ENCODE peak calls at places on chromosomes 6 and 20, in nine cellular contexts. T, M, W, Q, E, C, G, U and A are unnamed samples.

GRCh38 chr20:8144282-8145245 is 12.5 kb downstream of the PLCB1 start:
- DNase-seq in E (peak), U (no peak), G (no peak), T (peak), M (no peak), Q (peak), C (no peak), W (no peak), A (no peak)

GRCh38 chr6:108921547-108922331 is 73.5 kb downstream of the ARMC2 start:
- DNase-seq in E (no peak), W (no peak), U (no peak), C (no peak), G (no peak), M (no peak), T (peak), Q (no peak), A (no peak)

GRCh38 chr20:41678799-41679198 is 60.6 kb upstream of the CHD6 start:
- DNase-seq in M (no peak), G (no peak), C (no peak), Q (no peak), W (no peak), U (no peak), T (no peak), E (no peak), A (no peak)

GRCh38 chr6:46772754-46773153 is 20.4 kb upstream of the MEP1A start:
- DNase-seq in E (no peak), G (no peak), C (no peak), M (no peak), T (no peak), U (no peak), W (no peak), Q (no peak), A (no peak)

GRCh38 chr6:33112148-33112547 is 36.4 kb downstream of the HLA-DPB1 start:
- DNase-seq in Q (peak), E (no peak), G (no peak), C (peak), W (peak), U (no peak), T (no peak), M (no peak), A (no peak)

GRCh38 chr6:47478233-47479155 is 905 bp downstream of the CD2AP start:
- DNase-seq in U (no peak), C (no peak), E (peak), M (no peak), G (no peak), W (no peak), Q (peak), T (no peak), A (no peak)

GRCh38 chr6:29981211-29981812 is 39.0 kb downstream of the HLA-A start:
- DNase-seq in G (no peak), E (no peak), C (no peak), T (no peak), W (no peak), U (no peak), Q (no peak), M (no peak), A (no peak)

GRCh38 chr6:131288214-131288613 is 152.9 kb downstream of the AKAP7 start:
- DNase-seq in C (no peak), E (no peak), G (no peak), W (no peak), Q (no peak), U (no peak), M (no peak), T (no peak), A (no peak)

GRCh38 chr6:106974999-106975698 is 620 bp upstream of the CD24 start:
- DNase-seq in E (peak), M (no peak), W (peak), G (peak), T (no peak), C (no peak), Q (peak), U (peak), A (peak)

GRCh38 chr20:7155282-7155681 is 387.8 kb downstream of the BMP2 start:
- DNase-seq in Q (no peak), T (no peak), G (no peak), U (no peak), E (no peak), M (no peak), C (no peak), W (no peak), A (no peak)

GRCh38 chr6:158644227-158645063 is at the start of gene DYNLT1:
- DNase-seq in C (no peak), Q (peak), E (peak), U (peak), G (peak), M (peak), T (peak), W (peak), A (peak)

GRCh38 chr6:150456902-150457643 is 88.3 kb downstream of the IYD start:
- DNase-seq in E (no peak), M (no peak), G (no peak), U (no peak), W (no peak), C (no peak), T (no peak), Q (no peak), A (no peak)

GRCh38 chr6:37826188-37826587 is 6.7 kb downstream of the ZFAND3 start:
- DNase-seq in E (no peak), W (no peak), Q (no peak), T (no peak), C (no peak), U (no peak), G (no peak), M (no peak), A (no peak)

GRCh38 chr20:64107736-64108457 is 532 bp upstream of the NPBWR2 start:
- DNase-seq in T (no peak), M (no peak), U (no peak), C (no peak), E (peak), G (no peak), Q (peak), W (no peak), A (peak)

GRCh38 chr6:53959717-53960116 is 151.5 kb upstream of the MLIP start:
- DNase-seq in E (no peak), U (no peak), G (no peak), W (no peak), T (no peak), M (no peak), Q (no peak), C (no peak), A (no peak)

GRCh38 chr20:8557711-8558110 is 425.6 kb downstream of the PLCB1 start:
- DNase-seq in C (no peak), G (no peak), M (no peak), Q (no peak), T (peak), W (no peak), E (no peak), U (no peak), A (no peak)

GRCh38 chr6:90464507-90464906 is 122.4 kb downstream of the MAP3K7 start:
- DNase-seq in G (no peak), W (no peak), E (no peak), U (no peak), T (no peak), Q (no peak), M (no peak), C (no peak), A (no peak)

GRCh38 chr6:140923048-140923447 is 1209.7 kb upstream of the GJE1 start:
- DNase-seq in E (no peak), U (no peak), G (no peak), W (no peak), T (no peak), Q (no peak), C (no peak), M (no peak), A (no peak)

GRCh38 chr20:3749689-3750639 is 17.5 kb downstream of the HSPA12B start:
- DNase-seq in W (peak), E (peak), T (no peak), G (peak), C (no peak), Q (peak), U (no peak), M (no peak), A (no peak)

GRCh38 chr6:151294561-151295101 is 54.9 kb downstream of the AKAP12 start:
- DNase-seq in U (no peak), W (no peak), Q (no peak), M (no peak), C (no peak), G (no peak), T (no peak), E (no peak), A (no peak)

GRCh38 chr20:36217226-36217625 is 19.1 kb upstream of the AAR2 start:
- DNase-seq in G (peak), U (no peak), M (no peak), C (no peak), E (no peak), T (no peak), W (no peak), Q (peak), A (no peak)

GRCh38 chr6:86030875-86031274 is 388.2 kb upstream of the SYNCRIP start:
- DNase-seq in W (no peak), Q (no peak), C (no peak), G (no peak), M (no peak), U (no peak), E (no peak), T (no peak), A (no peak)

GRCh38 chr6:106181664-106182418 is 95.7 kb downstream of the PRDM1 start:
- DNase-seq in E (no peak), C (no peak), G (peak), Q (no peak), T (no peak), M (no peak), W (peak), U (no peak), A (no peak)

GRCh38 chr20:49280463-49281058 is 2.7 kb upstream of the ZNFX1 start:
- DNase-seq in Q (no peak), T (no peak), G (no peak), U (no peak), E (no peak), M (no peak), C (no peak), W (no peak), A (no peak)

GRCh38 chr20:48010623-48011022 is 225.3 kb upstream of the SULF2 start:
- DNase-seq in T (no peak), Q (no peak), M (no peak), W (no peak), E (no peak), G (no peak), U (no peak), C (no peak), A (no peak)

GRCh38 chr20:48008850-48009535 is 223.7 kb upstream of the SULF2 start:
- DNase-seq in W (no peak), Q (no peak), T (no peak), U (no peak), E (no peak), M (no peak), C (no peak), G (no peak), A (no peak)

GRCh38 chr20:48015136-48015925 is 230.1 kb upstream of the SULF2 start:
- DNase-seq in G (no peak), Q (no peak), U (no peak), E (no peak), T (peak), M (no peak), C (no peak), W (no peak), A (no peak)

GRCh38 chr20:48011025-48011424 is 225.7 kb upstream of the SULF2 start:
- DNase-seq in W (no peak), E (no peak), G (no peak), T (no peak), Q (no peak), U (no peak), M (no peak), C (no peak), A (no peak)

DNA sequence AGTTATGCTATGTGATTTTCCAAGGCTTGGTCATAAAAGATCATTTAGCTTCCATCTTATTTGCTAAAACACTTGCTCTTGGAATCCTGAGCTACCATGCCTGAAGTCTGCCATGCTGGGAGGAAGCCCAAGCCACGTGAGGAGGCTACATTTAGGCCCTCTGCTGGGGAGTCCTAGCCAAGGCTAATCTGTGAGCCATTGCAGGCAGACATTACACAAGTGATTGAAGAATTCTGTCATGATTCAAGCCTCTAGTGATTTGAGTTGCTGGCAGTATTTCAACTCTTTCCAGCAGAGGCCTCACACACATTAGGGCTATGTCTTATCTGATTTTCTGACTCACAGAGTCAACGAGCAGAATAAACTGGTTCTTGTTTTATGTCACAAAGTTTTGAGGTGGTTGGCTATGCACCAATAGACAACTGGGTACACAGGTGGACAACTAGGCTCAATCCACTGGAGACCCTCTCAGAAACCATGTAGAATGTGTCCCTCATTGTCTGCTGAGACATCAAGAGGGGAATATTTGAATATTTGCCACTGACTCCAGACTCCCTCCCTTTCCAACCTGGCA is 227.2 kb upstream of the SULF2 start:
- DNase-seq in C (peak), M (no peak), Q (no peak), G (peak), U (no peak), T (no peak), E (no peak), W (no peak), A (no peak)
- TF ChIP-seq CTCF in C (peak), M (no peak), Q (peak), G (peak), U (no peak), T (no peak), E (no peak), W (no peak), A (peak)

DNA sequence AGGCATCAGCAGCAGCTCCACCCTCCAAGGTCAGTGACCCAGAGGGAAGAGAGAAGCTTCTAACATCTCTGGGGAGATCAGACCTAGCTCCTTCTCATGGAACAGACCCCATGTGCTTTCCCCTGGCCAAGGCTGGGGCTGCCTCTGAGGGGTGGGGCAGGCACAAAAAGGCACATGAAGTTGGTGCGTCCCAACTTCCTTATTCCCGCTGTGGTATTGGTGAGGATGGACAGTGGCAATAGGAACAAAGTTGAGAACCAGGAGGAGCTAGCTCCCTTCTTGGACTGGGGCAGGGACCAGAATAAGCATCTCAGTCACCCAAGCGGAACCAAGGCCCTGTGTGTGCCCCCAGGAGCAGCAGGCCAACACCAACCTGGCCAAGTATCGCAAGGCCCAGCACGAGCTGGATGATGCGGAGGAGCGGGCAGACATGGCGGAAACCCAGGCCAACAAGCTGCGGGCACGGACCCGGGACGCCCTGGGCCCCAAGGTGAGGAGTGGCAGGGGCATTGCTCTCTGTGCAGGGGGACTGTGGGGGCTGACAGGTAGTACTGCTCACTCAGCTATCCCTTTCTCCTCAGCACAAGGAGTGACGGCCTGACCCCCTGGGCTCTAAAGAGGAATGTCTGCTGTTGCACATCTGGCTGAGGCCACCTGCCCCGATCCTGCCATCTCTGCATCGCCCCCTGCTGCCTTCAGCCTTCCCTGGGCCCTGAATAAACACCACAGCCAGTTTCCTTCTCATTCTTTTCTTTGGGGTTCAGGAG is 46.1 kb downstream of the MYH7B start:
- DNase-seq in Q (peak), M (no peak), T (no peak), G (no peak), E (no peak), C (no peak), U (peak), W (no peak), A (no peak)
- TF ChIP-seq CTCF in Q (peak), M (no peak), T (peak), G (no peak), E (no peak), C (peak), U (no peak), W (peak), A (peak)

GRCh38 chr20:61742097-61742805 is 323.4 kb downstream of the TAF4 start:
- DNase-seq in Q (no peak), W (no peak), U (peak), E (no peak), G (no peak), T (no peak), M (no peak), C (no peak), A (no peak)
- TF ChIP-seq CTCF in Q (peak), W (no peak), U (no peak), E (no peak), G (no peak), T (no peak), M (no peak), C (no peak), A (peak)

GRCh38 chr6:79239538-79240168 is 5.2 kb upstream of the HMGN3 start:
- DNase-seq in Q (no peak), U (no peak), G (no peak), C (no peak), T (no peak), W (peak), M (no peak), E (no peak), A (no peak)
- TF ChIP-seq CTCF in Q (no peak), U (no peak), G (no peak), C (no peak), T (no peak), W (no peak), M (no peak), E (no peak), A (no peak)

DNA sequence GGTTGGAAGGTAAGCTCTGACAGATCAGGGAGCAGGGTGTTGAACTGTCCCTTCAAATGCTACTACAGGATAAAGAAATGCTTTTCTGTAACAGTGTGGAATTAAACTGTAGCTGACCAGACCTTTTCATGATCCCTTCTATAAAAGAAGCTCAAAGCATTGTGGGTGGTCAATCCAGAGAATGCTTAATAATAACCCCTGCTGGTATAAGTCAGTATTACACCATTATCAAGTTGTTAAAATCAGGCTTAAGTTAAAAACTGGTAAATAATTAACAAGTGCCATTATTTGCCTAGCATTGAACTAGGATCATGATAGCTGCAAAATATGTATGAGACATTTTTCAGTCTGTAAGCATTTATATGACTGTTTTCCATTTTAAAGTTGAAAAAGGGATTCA is 468.9 kb downstream of the PKHD1 start:
- DNase-seq in G (no peak), Q (peak), U (no peak), C (no peak), M (no peak), W (no peak), E (no peak), T (no peak), A (no peak)
- TF ChIP-seq CTCF in G (peak), Q (no peak), U (peak), C (no peak), M (peak), W (peak), E (peak), T (peak), A (peak)

DNA sequence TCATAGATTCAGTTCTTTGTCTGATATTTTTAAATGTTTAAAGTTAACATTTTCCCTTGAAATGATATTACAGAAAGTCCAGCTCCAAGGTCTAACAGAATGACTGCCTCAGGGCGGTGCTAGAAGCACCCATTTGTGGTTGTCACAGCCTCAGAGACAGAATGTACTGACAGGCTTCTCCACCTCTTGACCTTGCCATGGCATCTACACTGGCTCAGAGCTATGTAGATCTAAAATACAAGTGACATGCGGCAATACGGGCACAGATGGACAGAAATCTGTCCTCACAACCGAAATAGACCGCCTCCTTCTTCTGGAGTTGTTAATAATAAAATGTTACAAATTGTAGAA is 167.2 kb upstream of the THEMIS start:
- DNase-seq in U (no peak), T (no peak), G (no peak), M (no peak), E (no peak), Q (no peak), W (no peak), C (no peak), A (no peak)
- TF ChIP-seq CTCF in U (no peak), T (no peak), G (no peak), M (no peak), E (no peak), Q (peak), W (no peak), C (no peak), A (no peak)

GRCh38 chr6:24721461-24722215 is 2.7 kb upstream of the C6orf62 start:
- DNase-seq in E (peak), G (no peak), C (no peak), U (no peak), M (no peak), T (no peak), W (no peak), Q (no peak), A (no peak)
- TF ChIP-seq CTCF in E (no peak), G (no peak), C (no peak), U (no peak), M (no peak), T (no peak), W (no peak), Q (no peak), A (no peak)

DNA sequence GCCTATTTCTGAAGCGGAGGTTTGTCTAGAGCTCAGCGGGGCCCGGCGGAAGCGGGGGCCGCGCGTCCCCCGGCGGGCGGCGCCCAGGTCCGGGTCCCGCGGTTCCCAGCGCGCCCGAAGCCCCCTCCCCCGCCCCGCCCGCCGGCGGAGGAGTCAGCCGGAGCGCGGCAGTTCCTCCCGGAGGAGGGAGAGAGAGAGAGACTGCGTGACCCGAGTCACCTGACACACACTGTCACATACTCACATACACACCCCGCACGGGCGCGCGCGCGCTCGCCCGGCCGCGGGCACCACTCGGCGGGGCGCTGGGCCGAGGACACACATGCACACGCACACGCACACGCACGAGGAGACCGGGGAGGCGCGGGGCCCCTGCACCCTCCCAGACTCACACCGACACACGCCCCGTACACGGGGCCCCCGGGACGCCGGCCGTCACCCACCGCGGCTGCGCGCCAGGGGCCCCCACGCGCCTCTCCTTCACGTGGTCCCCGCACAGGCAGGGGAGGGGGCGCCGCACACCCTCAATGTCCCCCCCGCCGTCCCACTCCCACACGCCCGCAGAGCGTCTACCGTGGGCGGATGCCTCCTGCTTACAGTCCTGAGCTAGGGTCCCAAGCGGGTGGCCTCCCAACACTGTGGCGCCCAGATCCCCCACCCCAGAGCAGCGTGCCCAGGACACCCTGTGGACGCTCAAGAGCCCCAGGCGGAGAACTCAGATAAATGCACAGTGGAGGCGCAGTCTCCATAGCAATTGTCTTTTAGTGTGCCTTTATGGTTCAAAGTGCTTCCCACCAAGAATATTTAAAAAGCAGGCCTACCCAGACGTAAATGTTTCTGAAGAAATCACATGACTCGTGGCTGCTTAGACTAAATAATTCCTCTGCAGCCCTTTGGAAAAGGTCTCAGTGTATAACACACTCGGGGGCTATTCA is at the start of gene RRAGD:
- DNase-seq in M (peak), U (peak), E (peak), W (peak), C (no peak), T (no peak), Q (peak), G (peak), A (peak)
- TF ChIP-seq CTCF in M (no peak), U (no peak), E (no peak), W (peak), C (no peak), T (no peak), Q (no peak), G (no peak), A (no peak)

GRCh38 chr20:18019068-18019467 is 38.6 kb downstream of the OVOL2 start:
- DNase-seq in M (no peak), E (no peak), C (no peak), Q (peak), G (no peak), T (no peak), U (no peak), W (no peak), A (no peak)
- TF ChIP-seq CTCF in M (no peak), E (peak), C (peak), Q (peak), G (peak), T (peak), U (no peak), W (peak), A (peak)